ENCODE peak calls at places on chromosomes 16 and 17, in eight cellular contexts. Q is Kasumi-1; X is stimulated activated CD4-positive, alpha-beta T cell treated with anti-CD3 and anti-CD28 coated beads, TNF-alpha, amount 100 ng/mL, for 1 hour; A is CD4-positive, alpha-beta T cell; L is activated CD8-positive, alpha-beta memory T cell treated with anti-CD3 and anti-CD28 coated beads for 48 hours; W is right atrium auricular region; V is uterus; F is ovary. B is an unnamed sample.

GRCh38 chr16:275041-275621 is 613 bp downstream of the RGS11 start:
- DNase-seq in X (peak), L (no peak), V (no peak), A (no peak), Q (no peak), F (no peak), W (no peak), B (no peak)

GRCh38 chr17:78960945-78961344 is 18.8 kb downstream of the LGALS3BP start:
- DNase-seq in X (no peak), A (no peak), F (no peak), Q (no peak), L (no peak), W (peak), V (no peak), B (peak)

GRCh38 chr17:29341726-29342125 is 47.8 kb upstream of the NUFIP2 start:
- DNase-seq in F (no peak), V (no peak), A (no peak), L (no peak), W (no peak), Q (no peak), X (no peak), B (no peak)

GRCh38 chr16:78770353-78771091 is 671.1 kb downstream of the WWOX start:
- DNase-seq in X (peak), L (peak), Q (peak), F (peak), W (peak), V (peak), A (peak), B (peak)

GRCh38 chr17:15920758-15921239 is 24.1 kb upstream of the ADORA2B start:
- DNase-seq in A (no peak), X (no peak), L (no peak), V (no peak), Q (no peak), F (no peak), W (no peak), B (peak)

GRCh38 chr16:5769513-5769912 is 671.9 kb upstream of the EEF2KMT start:
- DNase-seq in L (no peak), Q (no peak), A (no peak), F (no peak), W (no peak), X (no peak), V (no peak), B (no peak)

GRCh38 chr17:40850287-40850972 is 16.6 kb downstream of the KRT12 start:
- DNase-seq in L (no peak), A (no peak), V (no peak), W (no peak), Q (no peak), X (no peak), F (no peak), B (no peak)

GRCh38 chr16:55664786-55665407 is 9.1 kb downstream of the SLC6A2 start:
- DNase-seq in X (no peak), F (no peak), Q (no peak), W (no peak), A (no peak), L (no peak), V (no peak), B (peak)

GRCh38 chr17:41956522-41956921 is 10.1 kb upstream of the CNP start:
- DNase-seq in V (no peak), X (no peak), A (no peak), W (no peak), Q (no peak), L (no peak), F (no peak), B (no peak)

GRCh38 chr17:17711708-17712141 is 30.5 kb downstream of the RAI1 start:
- DNase-seq in W (no peak), A (no peak), Q (no peak), L (no peak), X (no peak), F (no peak), V (no peak), B (peak)

GRCh38 chr17:70552230-70552981 is 383.1 kb downstream of the KCNJ2 start:
- DNase-seq in W (no peak), Q (peak), X (no peak), L (no peak), A (no peak), F (no peak), V (no peak), B (peak)